ENCODE peak calls at places on chromosomes 7 and 10, in seven cellular contexts. V is A549, P is lung, F is tibial artery, W is cardiac muscle cell, B is astrocyte of the spinal cord, J is H9. X is an unnamed sample.

GRCh38 chr7:112995091-112995824 is 91.4 kb downstream of the GPR85 start:
- DNase-seq in V (no peak), P (no peak), F (no peak), W (peak), B (peak), J (no peak), X (no peak)

GRCh38 chr7:121202834-121203233 is 126.0 kb upstream of the WNT16 start:
- DNase-seq in V (no peak), P (no peak), F (no peak), W (no peak), B (no peak), J (no peak), X (no peak)

GRCh38 chr7:148563583-148564274 is 26.8 kb upstream of the C7orf33 start:
- DNase-seq in V (no peak), P (no peak), F (no peak), W (no peak), B (no peak), J (no peak), X (no peak)

GRCh38 chr7:115052706-115053105 is 130.8 kb downstream of the MDFIC start:
- DNase-seq in V (no peak), P (no peak), F (no peak), W (no peak), B (no peak), J (peak), X (no peak)

GRCh38 chr7:154858836-154859537 is 143.9 kb downstream of the PAXIP1 start:
- DNase-seq in V (no peak), P (no peak), F (no peak), W (no peak), B (no peak), J (no peak), X (no peak)

GRCh38 chr7:40604601-40605438 is 470.0 kb downstream of the SUGCT start:
- DNase-seq in V (peak), P (peak), F (peak), W (peak), B (peak), J (peak), X (no peak)

GRCh38 chr7:43076189-43076605 is 36.2 kb upstream of the HECW1 start:
- DNase-seq in V (peak), P (no peak), F (no peak), W (no peak), B (no peak), J (peak), X (no peak)

GRCh38 chr7:79403879-79404278 is 49.6 kb downstream of the MAGI2 start:
- DNase-seq in V (no peak), P (no peak), F (no peak), W (no peak), B (no peak), J (no peak), X (no peak)

GRCh38 chr10:59387951-59388431 is 25.6 kb upstream of the FAM13C start:
- DNase-seq in V (peak), P (no peak), F (no peak), W (no peak), B (peak), J (no peak), X (no peak)

GRCh38 chr10:73553726-73554125 is 37.4 kb downstream of the USP54 start:
- DNase-seq in V (no peak), P (no peak), F (no peak), W (no peak), B (no peak), J (no peak), X (no peak)

GRCh38 chr10:28842321-28842720 is 165.0 kb downstream of the BAMBI start:
- DNase-seq in V (peak), P (no peak), F (no peak), W (no peak), B (peak), J (no peak), X (no peak)

GRCh38 chr7:151731022-151731441 is 145.9 kb downstream of the PRKAG2 start:
- DNase-seq in V (no peak), P (no peak), F (no peak), W (no peak), B (no peak), J (no peak), X (no peak)

GRCh38 chr10:1938317-1938716 is 201.0 kb upstream of the ADARB2 start:
- DNase-seq in V (no peak), P (no peak), F (no peak), W (no peak), B (no peak), J (no peak), X (no peak)

GRCh38 chr7:44769381-44770209 is 20.9 kb downstream of the ZMIZ2 start:
- DNase-seq in V (no peak), P (no peak), F (no peak), W (no peak), B (peak), J (no peak), X (no peak)

GRCh38 chr7:79452032-79452494 is 1.4 kb downstream of the MAGI2 start:
- DNase-seq in V (peak), P (peak), F (peak), W (peak), B (peak), J (peak), X (peak)

GRCh38 chr7:148699772-148700629 is 1.3 kb downstream of the CUL1 start:
- DNase-seq in V (peak), P (no peak), F (no peak), W (peak), B (peak), J (no peak), X (no peak)

GRCh38 chr7:94507462-94507861 is 2.1 kb upstream of the CASD1 start:
- DNase-seq in V (no peak), P (no peak), F (no peak), W (no peak), B (no peak), J (no peak), X (no peak)

GRCh38 chr7:124840435-124840834 is 74.8 kb upstream of the GPR37 start:
- DNase-seq in V (peak), P (no peak), F (no peak), W (no peak), B (no peak), J (no peak), X (no peak)

GRCh38 chr7:55903985-55904759 is 16.9 kb downstream of the ZNF713 start:
- DNase-seq in V (no peak), P (no peak), F (no peak), W (no peak), B (no peak), J (no peak), X (no peak)

GRCh38 chr10:126059101-126059826 is 162.9 kb downstream of the FANK1 start:
- DNase-seq in V (peak), P (no peak), F (no peak), W (no peak), B (peak), J (no peak), X (no peak)

GRCh38 chr7:90797596-90797995 is 201.5 kb downstream of the CDK14 start:
- DNase-seq in V (no peak), P (no peak), F (no peak), W (no peak), B (no peak), J (no peak), X (no peak)

GRCh38 chr10:77603529-77603927 is 34.1 kb downstream of the KCNMA1 start:
- DNase-seq in V (peak), P (no peak), F (no peak), W (no peak), B (no peak), J (peak), X (no peak)

GRCh38 chr10:114753126-114753525 is 68.5 kb upstream of the FHIP2A start:
- DNase-seq in V (no peak), P (no peak), F (no peak), W (no peak), B (peak), J (no peak), X (no peak)

GRCh38 chr10:1416456-1417037 is 320.8 kb downstream of the ADARB2 start:
- DNase-seq in V (no peak), P (no peak), F (no peak), W (no peak), B (no peak), J (no peak), X (peak)

GRCh38 chr7:4150731-4151130 is 531.4 kb upstream of the FOXK1 start:
- DNase-seq in V (no peak), P (no peak), F (no peak), W (no peak), B (no peak), J (no peak), X (no peak)

GRCh38 chr10:31948021-31948420 is 19.4 kb upstream of the ARHGAP12 start:
- DNase-seq in V (no peak), P (no peak), F (no peak), W (no peak), B (no peak), J (no peak), X (no peak)

GRCh38 chr10:34190594-34190993 is 624.5 kb downstream of the PARD3 start:
- DNase-seq in V (no peak), P (no peak), F (no peak), W (no peak), B (peak), J (no peak), X (no peak)

GRCh38 chr10:93481213-93481930 is 762 bp downstream of the MYOF start:
- DNase-seq in V (no peak), P (no peak), F (no peak), W (no peak), B (no peak), J (no peak), X (no peak)

GRCh38 chr7:113710310-113711106 is 208.3 kb downstream of the PPP1R3A start:
- DNase-seq in V (peak), P (peak), F (no peak), W (peak), B (peak), J (peak), X (no peak)

GRCh38 chr7:148588168-148588890 is 2.2 kb upstream of the C7orf33 start:
- DNase-seq in V (no peak), P (no peak), F (no peak), W (no peak), B (no peak), J (no peak), X (no peak)

GRCh38 chr7:108528183-108528712 is 2.3 kb upstream of the PNPLA8 start:
- DNase-seq in V (no peak), P (no peak), F (no peak), W (no peak), B (no peak), J (no peak), X (no peak)

GRCh38 chr10:26780793-26781601 is 79.8 kb downstream of the ABI1 start:
- DNase-seq in V (peak), P (no peak), F (no peak), W (no peak), B (peak), J (peak), X (no peak)

GRCh38 chr10:68870061-68870460 is 31.1 kb upstream of the DDX50 start:
- DNase-seq in V (no peak), P (no peak), F (no peak), W (no peak), B (no peak), J (no peak), X (no peak)

GRCh38 chr7:71237945-71238344 is 106.0 kb downstream of the GALNT17 start:
- DNase-seq in V (no peak), P (no peak), F (peak), W (peak), B (no peak), J (peak), X (no peak)

GRCh38 chr10:49407552-49408137 is 11.8 kb upstream of the DRGX start:
- DNase-seq in V (peak), P (peak), F (peak), W (peak), B (peak), J (peak), X (no peak)

GRCh38 chr10:49412571-49412970 is 16.7 kb upstream of the DRGX start:
- DNase-seq in V (no peak), P (no peak), F (no peak), W (no peak), B (no peak), J (no peak), X (no peak)

GRCh38 chr10:49410365-49411074 is 14.6 kb upstream of the DRGX start:
- DNase-seq in V (no peak), P (no peak), F (no peak), W (no peak), B (no peak), J (no peak), X (no peak)

GRCh38 chr10:49409755-49410154 is 13.9 kb upstream of the DRGX start:
- DNase-seq in V (no peak), P (no peak), F (no peak), W (no peak), B (no peak), J (no peak), X (no peak)

DNA sequence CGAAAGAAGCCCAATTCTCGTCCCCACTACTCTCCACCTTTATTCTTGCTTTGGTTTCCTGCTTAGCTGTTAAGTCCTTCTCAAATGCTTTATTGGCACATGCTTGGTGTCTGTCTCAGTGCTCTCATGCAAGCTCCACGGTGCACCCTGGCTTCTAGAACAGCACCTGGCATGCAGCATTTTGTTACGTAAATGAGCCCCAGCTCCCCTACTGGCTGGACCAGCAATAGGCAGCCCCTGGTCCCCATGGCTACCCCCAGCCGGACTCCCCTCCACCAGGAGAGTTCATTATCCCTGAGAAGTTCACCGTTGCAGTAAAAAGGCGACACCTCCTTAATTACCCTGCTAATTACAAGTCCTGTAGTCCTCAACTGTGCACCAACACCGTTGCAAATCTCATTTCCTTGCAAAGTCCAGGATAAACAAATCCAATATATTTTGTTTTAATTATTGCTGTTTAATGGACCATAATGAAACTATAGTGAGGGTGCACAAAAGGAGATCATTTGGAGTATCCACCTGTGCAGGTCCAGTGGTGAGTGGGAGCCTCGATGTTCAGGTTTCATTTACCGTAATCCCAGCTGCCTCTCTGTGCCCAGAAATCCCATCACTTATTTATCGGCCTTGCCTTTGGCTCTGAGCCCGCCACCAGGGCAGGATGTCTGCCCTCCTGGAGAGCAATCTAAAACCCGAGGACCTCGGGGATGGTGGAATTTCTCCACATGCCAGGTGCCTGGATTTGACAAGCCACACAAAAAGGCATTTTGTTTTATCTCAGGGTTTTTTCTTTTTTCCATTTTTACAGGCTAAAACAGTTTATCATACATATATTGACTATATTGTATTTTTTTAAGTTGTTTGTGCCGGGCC is 12.8 kb upstream of the DRGX start:
- DNase-seq in V (no peak), P (no peak), F (no peak), W (peak), B (no peak), J (peak), X (no peak)
- TF ChIP-seq CTCF in V (no peak), P (no peak), F (no peak), W (peak), B (peak), J (peak), X (no peak)

DNA sequence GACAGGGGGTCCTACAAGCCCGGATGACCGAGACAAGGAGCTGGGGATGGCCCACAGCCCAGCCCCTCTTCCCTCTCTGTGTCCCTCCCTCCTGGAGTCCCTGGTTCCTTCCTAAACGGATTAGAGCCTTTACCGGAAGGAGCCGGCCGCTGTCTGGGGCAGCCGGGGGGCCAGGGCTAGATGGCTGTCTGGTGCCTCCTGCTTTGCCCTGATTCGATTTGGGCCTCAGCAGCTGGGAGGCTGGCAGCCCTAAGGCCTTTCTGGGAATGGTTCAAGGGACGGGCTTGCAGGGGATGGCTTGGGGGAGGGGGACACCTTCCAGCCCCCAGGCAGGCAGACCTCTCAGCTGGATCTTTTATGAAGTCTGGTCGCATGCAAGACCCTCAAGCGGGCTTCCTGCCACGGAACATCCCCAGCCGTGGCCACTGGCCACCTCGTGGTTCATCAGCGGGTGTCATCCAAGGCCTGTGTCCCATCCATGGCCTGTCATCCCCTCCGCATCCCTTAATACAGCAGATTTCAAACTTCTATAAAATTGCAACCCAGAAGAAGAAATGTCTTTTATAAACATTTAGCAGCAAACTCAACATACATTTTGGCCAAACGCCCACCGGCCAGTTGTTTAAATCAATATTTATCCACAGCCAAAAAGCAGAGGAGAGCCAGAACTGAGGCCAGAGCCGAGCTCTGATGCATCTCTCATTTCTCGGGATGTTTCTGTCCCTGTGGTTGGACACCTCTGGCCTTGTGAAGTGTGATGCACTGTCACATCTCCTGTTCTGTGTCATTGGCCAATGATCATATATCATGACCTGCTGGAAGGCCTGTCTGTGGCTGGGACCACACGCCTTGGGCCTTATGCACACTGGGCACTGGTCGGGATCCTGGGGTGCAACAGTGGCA is 52.0 kb downstream of the GTF2IRD1 start:
- DNase-seq in V (no peak), P (no peak), F (no peak), W (no peak), B (peak), J (no peak), X (no peak)
- TF ChIP-seq CTCF in V (no peak), P (no peak), F (no peak), W (no peak), B (no peak), J (no peak), X (no peak)

DNA sequence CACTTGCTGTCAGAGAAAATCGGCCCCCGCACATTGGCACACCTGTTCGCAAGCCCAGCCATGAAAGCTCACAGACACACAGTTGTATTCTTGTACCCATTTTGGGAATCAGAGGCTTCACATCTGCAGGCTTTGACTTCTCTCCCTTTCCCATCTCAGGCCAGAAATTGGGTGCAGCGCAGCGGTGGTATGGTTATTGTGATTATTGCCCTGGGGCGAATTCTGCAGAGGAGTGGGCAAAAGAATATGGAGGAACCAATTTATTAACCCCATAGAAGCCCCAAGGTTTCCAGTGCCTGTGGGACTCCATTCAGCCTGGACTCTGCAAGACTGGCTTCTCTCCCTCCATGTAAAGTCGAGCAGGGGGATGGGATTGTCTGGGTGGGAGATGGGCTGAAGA is 14.0 kb downstream of the TLX1 start:
- DNase-seq in V (no peak), P (no peak), F (no peak), W (no peak), B (no peak), J (no peak), X (no peak)
- TF ChIP-seq CTCF in V (no peak), P (no peak), F (no peak), W (no peak), B (no peak), J (no peak), X (no peak)

DNA sequence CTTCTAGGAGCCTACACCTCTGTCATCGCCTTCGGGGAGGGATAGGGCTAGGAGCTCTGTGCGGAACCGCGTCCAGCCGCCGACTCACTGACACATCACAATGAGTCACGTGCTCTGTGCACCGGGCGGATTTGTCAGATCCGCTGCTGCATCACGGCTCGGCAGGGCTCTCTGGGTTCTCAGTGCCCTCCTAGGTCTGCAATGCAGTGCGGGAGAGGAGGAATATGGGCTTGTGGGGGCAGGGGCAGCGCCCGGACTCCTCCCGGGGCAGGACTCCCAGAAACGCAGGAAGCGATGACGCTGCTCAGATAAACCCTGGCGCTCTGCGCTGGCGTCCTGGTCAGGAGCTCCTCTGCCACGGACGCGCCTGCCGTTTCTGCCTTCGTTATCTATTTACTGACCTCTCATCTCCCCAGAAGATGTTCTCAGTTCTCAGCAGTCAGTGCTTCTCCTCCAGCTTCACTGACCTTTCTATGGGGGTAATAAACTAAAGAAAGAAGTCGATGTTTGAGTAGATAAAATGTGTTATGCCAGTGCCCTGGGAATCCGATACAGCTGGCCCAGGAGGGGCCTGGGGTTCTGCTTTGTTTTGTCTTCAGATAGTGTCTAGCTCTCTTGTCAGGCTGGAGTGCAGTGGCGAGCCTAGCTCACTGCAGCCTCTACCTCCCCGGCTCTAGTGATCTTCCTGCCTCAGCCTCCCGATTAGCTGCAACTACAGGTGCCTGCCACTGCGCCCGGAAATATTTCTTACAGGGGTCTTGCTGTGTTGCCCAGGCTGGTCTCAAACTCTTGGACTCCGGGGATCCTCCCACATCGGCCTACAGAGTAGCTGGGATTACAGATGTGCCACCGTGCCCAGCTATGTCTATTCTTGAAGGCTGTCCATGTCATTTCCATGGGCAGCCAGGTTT is 22.8 kb upstream of the ITGB1 start:
- DNase-seq in V (peak), P (peak), F (peak), W (peak), B (peak), J (peak), X (no peak)
- TF ChIP-seq CTCF in V (no peak), P (no peak), F (peak), W (no peak), B (no peak), J (no peak), X (no peak)